ENCODE peak calls at places on chromosomes 11 and 22, in six cellular contexts. One of them, this sample, is unnamed.

GRCh38 chr11:30635401-30635989 is 49.3 kb upstream of the MPPED2 start:
- DNase-seq in GM10248: no peak
- DNase-seq in head of caudate nucleus: peak
- DNase-seq in COLO829: no peak
- DNase-seq in EL: no peak
- DNase-seq in NCI-H1105 treated with DMSO at 0.1 percent for 48 hours: peak
- DNase-seq in this sample: peak

GRCh38 chr11:35484435-35484834 is 41.0 kb downstream of the PAMR1 start:
- DNase-seq in NCI-H1105 treated with DMSO at 0.1 percent for 48 hours: no peak
- DNase-seq in GM10248: no peak
- DNase-seq in EL: peak
- DNase-seq in head of caudate nucleus: no peak
- DNase-seq in COLO829: no peak
- DNase-seq in this sample: no peak

GRCh38 chr11:65558785-65559509 is 788 bp upstream of the LTBP3 start:
- DNase-seq in COLO829: no peak
- DNase-seq in EL: no peak
- DNase-seq in head of caudate nucleus: peak
- DNase-seq in GM10248: no peak
- DNase-seq in NCI-H1105 treated with DMSO at 0.1 percent for 48 hours: no peak
- DNase-seq in this sample: no peak

GRCh38 chr22:31083923-31084810 is 3.0 kb downstream of the SMTN start:
- DNase-seq in GM10248: no peak
- DNase-seq in head of caudate nucleus: no peak
- DNase-seq in EL: no peak
- DNase-seq in NCI-H1105 treated with DMSO at 0.1 percent for 48 hours: no peak
- DNase-seq in COLO829: no peak
- DNase-seq in this sample: peak

GRCh38 chr11:128902515-128903066 is 11.4 kb downstream of the KCNJ5 start:
- DNase-seq in NCI-H1105 treated with DMSO at 0.1 percent for 48 hours: no peak
- DNase-seq in GM10248: no peak
- DNase-seq in EL: peak
- DNase-seq in head of caudate nucleus: no peak
- DNase-seq in COLO829: no peak
- DNase-seq in this sample: no peak

GRCh38 chr11:87007938-87008337 is 29.8 kb upstream of the TMEM135 start:
- DNase-seq in GM10248: no peak
- DNase-seq in EL: peak
- DNase-seq in COLO829: no peak
- DNase-seq in head of caudate nucleus: no peak
- DNase-seq in NCI-H1105 treated with DMSO at 0.1 percent for 48 hours: no peak
- DNase-seq in this sample: no peak

GRCh38 chr22:50581950-50582561 is 593 bp downstream of the CHKB start:
- DNase-seq in head of caudate nucleus: no peak
- DNase-seq in NCI-H1105 treated with DMSO at 0.1 percent for 48 hours: peak
- DNase-seq in EL: peak
- DNase-seq in COLO829: no peak
- DNase-seq in GM10248: no peak
- DNase-seq in this sample: peak

GRCh38 chr11:5605849-5606248 is 9.4 kb downstream of the TRIM6 start:
- DNase-seq in EL: peak
- DNase-seq in GM10248: no peak
- DNase-seq in head of caudate nucleus: no peak
- DNase-seq in COLO829: no peak
- DNase-seq in NCI-H1105 treated with DMSO at 0.1 percent for 48 hours: peak
- DNase-seq in this sample: peak

GRCh38 chr11:96331556-96332168 is 11.3 kb downstream of the MAML2 start:
- DNase-seq in NCI-H1105 treated with DMSO at 0.1 percent for 48 hours: no peak
- DNase-seq in COLO829: no peak
- DNase-seq in EL: no peak
- DNase-seq in GM10248: no peak
- DNase-seq in head of caudate nucleus: no peak
- DNase-seq in this sample: no peak

GRCh38 chr11:113705871-113706654 is at the start of gene TMPRSS5:
- DNase-seq in NCI-H1105 treated with DMSO at 0.1 percent for 48 hours: no peak
- DNase-seq in GM10248: no peak
- DNase-seq in EL: no peak
- DNase-seq in COLO829: peak
- DNase-seq in head of caudate nucleus: peak
- DNase-seq in this sample: no peak

GRCh38 chr11:28794405-28794804 is 686.2 kb downstream of the METTL15 start:
- DNase-seq in EL: no peak
- DNase-seq in head of caudate nucleus: no peak
- DNase-seq in NCI-H1105 treated with DMSO at 0.1 percent for 48 hours: no peak
- DNase-seq in GM10248: no peak
- DNase-seq in COLO829: no peak
- DNase-seq in this sample: no peak

GRCh38 chr11:47860526-47860925 is 12.4 kb upstream of the NUP160 start:
- DNase-seq in COLO829: no peak
- DNase-seq in NCI-H1105 treated with DMSO at 0.1 percent for 48 hours: no peak
- DNase-seq in EL: no peak
- DNase-seq in head of caudate nucleus: no peak
- DNase-seq in GM10248: no peak
- DNase-seq in this sample: no peak

GRCh38 chr11:64053699-64054098 is 18.0 kb downstream of the FLRT1 start:
- DNase-seq in head of caudate nucleus: no peak
- DNase-seq in NCI-H1105 treated with DMSO at 0.1 percent for 48 hours: no peak
- DNase-seq in GM10248: no peak
- DNase-seq in COLO829: no peak
- DNase-seq in EL: no peak
- DNase-seq in this sample: peak

GRCh38 chr22:50521710-50522109 is 3.7 kb downstream of the SCO2 start:
- DNase-seq in COLO829: no peak
- DNase-seq in NCI-H1105 treated with DMSO at 0.1 percent for 48 hours: no peak
- DNase-seq in GM10248: no peak
- DNase-seq in EL: no peak
- DNase-seq in head of caudate nucleus: no peak
- DNase-seq in this sample: no peak

GRCh38 chr22:49212002-49212401 is 615.7 kb downstream of the BRD1 start:
- DNase-seq in COLO829: no peak
- DNase-seq in EL: no peak
- DNase-seq in head of caudate nucleus: no peak
- DNase-seq in NCI-H1105 treated with DMSO at 0.1 percent for 48 hours: no peak
- DNase-seq in GM10248: no peak
- DNase-seq in this sample: no peak

GRCh38 chr22:37210041-37210803 is 2.1 kb downstream of the SSTR3 start:
- DNase-seq in GM10248: no peak
- DNase-seq in EL: no peak
- DNase-seq in head of caudate nucleus: no peak
- DNase-seq in COLO829: no peak
- DNase-seq in NCI-H1105 treated with DMSO at 0.1 percent for 48 hours: no peak
- DNase-seq in this sample: no peak

GRCh38 chr22:17754233-17754925 is 19.9 kb downstream of the BID start:
- DNase-seq in COLO829: no peak
- DNase-seq in EL: peak
- DNase-seq in head of caudate nucleus: no peak
- DNase-seq in GM10248: no peak
- DNase-seq in NCI-H1105 treated with DMSO at 0.1 percent for 48 hours: no peak
- DNase-seq in this sample: no peak

GRCh38 chr22:19576460-19577421 is 52.5 kb upstream of the CLDN5 start:
- DNase-seq in COLO829: no peak
- DNase-seq in head of caudate nucleus: no peak
- DNase-seq in EL: peak
- DNase-seq in GM10248: peak
- DNase-seq in NCI-H1105 treated with DMSO at 0.1 percent for 48 hours: no peak
- DNase-seq in this sample: peak

GRCh38 chr11:27084407-27084985 is 43.9 kb downstream of the BBOX1 start:
- DNase-seq in NCI-H1105 treated with DMSO at 0.1 percent for 48 hours: no peak
- DNase-seq in EL: peak
- DNase-seq in head of caudate nucleus: no peak
- DNase-seq in GM10248: no peak
- DNase-seq in COLO829: peak
- DNase-seq in this sample: peak

GRCh38 chr22:31221084-31221483 is 9.0 kb downstream of the LIMK2 start:
- DNase-seq in NCI-H1105 treated with DMSO at 0.1 percent for 48 hours: no peak
- DNase-seq in head of caudate nucleus: no peak
- DNase-seq in EL: no peak
- DNase-seq in GM10248: no peak
- DNase-seq in COLO829: no peak
- DNase-seq in this sample: no peak

GRCh38 chr22:48945621-48946458 is 881.8 kb downstream of the BRD1 start:
- DNase-seq in head of caudate nucleus: no peak
- DNase-seq in COLO829: no peak
- DNase-seq in GM10248: no peak
- DNase-seq in EL: no peak
- DNase-seq in NCI-H1105 treated with DMSO at 0.1 percent for 48 hours: no peak
- DNase-seq in this sample: no peak

GRCh38 chr22:47850644-47851151 is 1088.2 kb downstream of the TBC1D22A start:
- DNase-seq in COLO829: no peak
- DNase-seq in head of caudate nucleus: no peak
- DNase-seq in GM10248: no peak
- DNase-seq in NCI-H1105 treated with DMSO at 0.1 percent for 48 hours: peak
- DNase-seq in EL: no peak
- DNase-seq in this sample: no peak

GRCh38 chr22:44242946-44243724 is 62.4 kb downstream of the PARVG start:
- DNase-seq in GM10248: no peak
- DNase-seq in NCI-H1105 treated with DMSO at 0.1 percent for 48 hours: no peak
- DNase-seq in head of caudate nucleus: no peak
- DNase-seq in COLO829: no peak
- DNase-seq in EL: no peak
- DNase-seq in this sample: no peak

GRCh38 chr22:17476838-17477237 is 86.5 kb upstream of the SLC25A18 start:
- DNase-seq in GM10248: no peak
- DNase-seq in NCI-H1105 treated with DMSO at 0.1 percent for 48 hours: no peak
- DNase-seq in head of caudate nucleus: no peak
- DNase-seq in COLO829: no peak
- DNase-seq in EL: no peak
- DNase-seq in this sample: no peak

GRCh38 chr11:72821920-72822799 is 7.9 kb downstream of the ATG16L2 start:
- DNase-seq in GM10248: peak
- DNase-seq in COLO829: peak
- DNase-seq in EL: peak
- DNase-seq in head of caudate nucleus: peak
- DNase-seq in NCI-H1105 treated with DMSO at 0.1 percent for 48 hours: peak
- DNase-seq in this sample: peak

GRCh38 chr11:19349340-19350025 is 108.7 kb upstream of the E2F8 start:
- DNase-seq in COLO829: no peak
- DNase-seq in EL: no peak
- DNase-seq in GM10248: no peak
- DNase-seq in NCI-H1105 treated with DMSO at 0.1 percent for 48 hours: no peak
- DNase-seq in head of caudate nucleus: peak
- DNase-seq in this sample: no peak